ENCODE peak calls at places on chromosomes 3 and 15, in ten cellular contexts. M is endothelial cell of umbilical vein, B is neural progenitor cell, F is IMR-90, Q is DND-41, Y is mesendoderm, W is NT2/D1, V is fibroblast of lung, U is mesenchymal stem cell, R is H1. J is an unnamed sample.

GRCh38 chr3:46931631-46932441 is 44.7 kb downstream of the CCDC12 start:
- DNase-seq in M (peak; percentile 62), B (no peak), F (peak; percentile 39), Q (no peak), Y (no peak), W (no peak), V (no peak), U (peak; percentile 69), R (no peak), J (peak; percentile 56)

GRCh38 chr15:52171386-52171785 is 19.8 kb downstream of the GNB5 start:
- DNase-seq in M (peak; percentile 52), B (no peak), F (peak; percentile 24), Q (no peak), Y (peak; percentile 54), W (no peak), V (no peak), U (no peak), R (peak; percentile 27), J (peak; percentile 35)

GRCh38 chr3:169283902-169284451 is 379.5 kb downstream of the MECOM start:
- DNase-seq in M (no peak), B (no peak), F (no peak), Q (no peak), Y (no peak), W (no peak), V (no peak), U (no peak), R (no peak), J (no peak)

GRCh38 chr15:70341566-70341965 is 243.8 kb upstream of the TLE3 start:
- DNase-seq in M (no peak), B (no peak), F (no peak), Q (no peak), Y (no peak), W (no peak), V (no peak), U (no peak), R (peak; percentile 30), J (no peak)

GRCh38 chr3:170644711-170645110 is 58.8 kb upstream of the SLC7A14 start:
- DNase-seq in M (no peak), B (no peak), F (peak; percentile 15), Q (no peak), Y (no peak), W (no peak), V (peak; percentile 5), U (no peak), R (no peak), J (peak; percentile 11)

GRCh38 chr3:66110840-66111239 is 72.1 kb upstream of the MAGI1 start:
- DNase-seq in M (peak; percentile 92), B (no peak), F (no peak), Q (no peak), Y (peak; percentile 77), W (no peak), V (no peak), U (no peak), R (no peak), J (no peak)

GRCh38 chr3:124322966-124323365 is 331.0 kb upstream of the ROPN1 start:
- DNase-seq in M (no peak), B (no peak), F (peak; percentile 46), Q (no peak), Y (no peak), W (no peak), V (peak; percentile 59), U (no peak), R (no peak), J (no peak)

GRCh38 chr3:195008816-195009215 is 262.1 kb downstream of the XXYLT1 start:
- DNase-seq in M (no peak), B (no peak), F (no peak), Q (no peak), Y (no peak), W (no peak), V (no peak), U (no peak), R (no peak), J (no peak)

GRCh38 chr3:118501152-118501551 is 533.5 kb downstream of the IGSF11 start:
- DNase-seq in M (peak; percentile 18), B (peak; percentile 45), F (no peak), Q (no peak), Y (peak; percentile 82), W (peak; percentile 28), V (peak; percentile 16), U (peak; percentile 5), R (peak; percentile 52), J (no peak)

GRCh38 chr3:25558796-25559195 is 105.9 kb downstream of the TOP2B start:
- DNase-seq in M (no peak), B (no peak), F (no peak), Q (no peak), Y (no peak), W (no peak), V (peak; percentile 89), U (no peak), R (no peak), J (no peak)

GRCh38 chr3:179949428-179949827 is 87.3 kb downstream of the PEX5L start:
- DNase-seq in M (no peak), B (no peak), F (no peak), Q (no peak), Y (no peak), W (no peak), V (no peak), U (no peak), R (no peak), J (no peak)

GRCh38 chr3:132315851-132316250 is 1.4 kb upstream of the ACP3 start:
- DNase-seq in M (no peak), B (no peak), F (peak; percentile 4), Q (no peak), Y (no peak), W (no peak), V (peak; percentile 39), U (no peak), R (no peak), J (peak; percentile 57)

GRCh38 chr3:139447486-139447885 is 28.8 kb downstream of the RBP2 start:
- DNase-seq in M (no peak), B (no peak), F (no peak), Q (no peak), Y (no peak), W (no peak), V (no peak), U (no peak), R (no peak), J (no peak)

GRCh38 chr3:197309528-197310361 is 11.3 kb upstream of the DLG1 start:
- DNase-seq in M (peak; percentile 75), B (no peak), F (peak; percentile 93), Q (no peak), Y (no peak), W (no peak), V (peak; percentile 95), U (peak; percentile 96), R (no peak), J (peak; percentile 93)

GRCh38 chr15:101174152-101174920 is 77.5 kb downstream of the CHSY1 start:
- DNase-seq in M (no peak), B (no peak), F (no peak), Q (no peak), Y (no peak), W (no peak), V (no peak), U (no peak), R (no peak), J (no peak)
- H3K9ac ChIP-seq in M (no peak overlapping the region), B (no peak overlapping the region), F (no peak overlapping the region), Q (peak overlapping the region; percentile 48), Y (no peak overlapping the region), W (no peak overlapping the region), V (no peak overlapping the region), U (no peak overlapping the region), R (no peak overlapping the region), J (no peak overlapping the region)

GRCh38 chr15:95684126-95684525 is 646.4 kb upstream of the NR2F2 start:
- DNase-seq in M (peak; percentile 78), B (no peak), F (no peak), Q (no peak), Y (no peak), W (no peak), V (no peak), U (no peak), R (no peak), J (no peak)

GRCh38 chr15:95682129-95682528 is 648.4 kb upstream of the NR2F2 start:
- DNase-seq in M (no peak), B (no peak), F (no peak), Q (no peak), Y (no peak), W (no peak), V (no peak), U (no peak), R (no peak), J (no peak)

GRCh38 chr15:95687686-95688085 is 642.8 kb upstream of the NR2F2 start:
- DNase-seq in M (no peak), B (no peak), F (no peak), Q (no peak), Y (no peak), W (no peak), V (no peak), U (no peak), R (no peak), J (no peak)

GRCh38 chr15:95687056-95687455 is 643.4 kb upstream of the NR2F2 start:
- DNase-seq in M (no peak), B (no peak), F (peak; percentile 12), Q (no peak), Y (no peak), W (no peak), V (no peak), U (no peak), R (no peak), J (no peak)

DNA sequence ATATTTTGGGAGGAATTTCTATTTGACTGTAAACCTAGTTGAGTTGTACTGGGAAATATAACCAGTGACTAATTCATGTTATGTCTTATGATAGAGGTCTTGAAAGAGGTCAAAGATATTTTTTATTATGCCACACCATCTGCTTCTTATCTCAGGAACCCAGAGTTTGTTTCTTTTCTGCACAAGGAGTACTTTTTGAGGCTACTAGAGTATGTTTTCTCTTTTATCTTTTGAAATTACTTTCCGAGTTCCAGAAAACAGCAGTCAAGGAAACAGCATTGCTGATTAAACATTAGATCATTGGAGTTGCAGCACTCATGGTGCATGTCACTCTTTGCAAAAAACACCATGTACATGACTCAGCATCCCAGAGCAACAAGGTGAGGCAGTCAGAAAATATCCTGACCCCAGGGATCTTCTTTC is 645.8 kb upstream of the NR2F2 start:
- DNase-seq in M (peak; percentile 97), B (no peak), F (peak; percentile 93), Q (no peak), Y (peak; percentile 11), W (no peak), V (peak; percentile 87), U (peak; percentile 65), R (no peak), J (peak; percentile 90)
- H3K9ac ChIP-seq in M (peak overlapping the region; percentile 46), B (no peak overlapping the region), F (no peak overlapping the region), Q (no peak overlapping the region), Y (no peak overlapping the region), W (no peak overlapping the region), V (no peak overlapping the region), U (peak overlapping the region; percentile 57), R (no peak overlapping the region), J (peak overlapping the region; percentile 10)

DNA sequence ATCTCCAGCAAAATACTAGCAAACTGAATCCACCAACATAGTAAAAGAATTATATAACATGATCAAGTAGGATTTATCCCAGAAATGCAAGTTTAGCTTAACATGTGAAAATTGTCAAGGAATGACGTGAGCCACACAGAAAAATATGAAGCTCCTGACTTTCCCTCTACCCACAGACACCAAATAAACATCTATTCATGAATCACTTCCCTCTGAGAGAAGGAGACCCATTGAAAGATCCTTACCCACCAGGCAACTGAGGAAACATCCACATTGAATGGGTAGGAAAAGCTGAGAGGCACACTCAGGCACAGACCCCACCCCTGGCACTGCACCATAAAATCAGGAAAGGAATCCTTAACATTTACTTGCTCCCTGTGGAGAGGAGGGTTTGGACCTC is 102.2 kb upstream of the MANF start:
- DNase-seq in M (no peak), B (no peak), F (peak; percentile 74), Q (no peak), Y (no peak), W (no peak), V (peak; percentile 86), U (no peak), R (no peak), J (peak; percentile 35)
- H3K9ac ChIP-seq in M (no peak overlapping the region), B (no peak overlapping the region), F (no peak overlapping the region), Q (no peak overlapping the region), Y (no peak overlapping the region), W (no peak overlapping the region), V (no peak overlapping the region), U (no peak overlapping the region), R (no peak overlapping the region), J (no peak overlapping the region)

GRCh38 chr3:14631101-14631497 is 20.5 kb upstream of the CCDC174 start:
- DNase-seq in M (no peak), B (no peak), F (no peak), Q (no peak), Y (no peak), W (no peak), V (no peak), U (no peak), R (no peak), J (no peak)
- H3K9ac ChIP-seq in M (no peak overlapping the region), B (no peak overlapping the region), F (no peak overlapping the region), Q (no peak overlapping the region), Y (no peak overlapping the region), W (no peak overlapping the region), V (no peak overlapping the region), U (no peak overlapping the region), R (no peak overlapping the region), J (no peak overlapping the region)